ENCODE peak calls at places on chromosomes 4 and X, in six cellular contexts. G, X, H, Y, A and U are unnamed samples. For H3K4me1, the result is how much of the 10 kb centered on the place peaks cover.

GRCh38 chr4:164357957-164358356 is 396.0 kb upstream of the SMIM31 start:
- DNase-seq in G (no peak), X (peak), H (no peak), Y (no peak), A (no peak), U (no peak)

GRCh38 chr4:113016377-113016776 is 33.1 kb upstream of the ANK2 start:
- DNase-seq in G (no peak), X (no peak), H (no peak), Y (no peak), A (peak), U (no peak)

GRCh38 chr4:19580090-19580489 is 671.6 kb upstream of the SLIT2 start:
- DNase-seq in G (no peak), X (no peak), H (no peak), Y (no peak), A (no peak), U (no peak)

GRCh38 chr4:85762204-85762884 is 287.4 kb downstream of the ARHGAP24 start:
- DNase-seq in G (no peak), X (no peak), H (no peak), Y (no peak), A (no peak), U (peak)

GRCh38 chrX:117429511-117429910 is 687.1 kb downstream of the KLHL13 start:
- DNase-seq in G (no peak), X (no peak), H (no peak), Y (no peak), A (no peak), U (no peak)

GRCh38 chrX:16137416-16138107 is 14.2 kb downstream of the GRPR start:
- DNase-seq in G (no peak), X (peak), H (no peak), Y (peak), A (no peak), U (no peak)

GRCh38 chr4:123481034-123481433 is 84.4 kb downstream of the SPRY1 start:
- DNase-seq in G (no peak), X (no peak), H (no peak), Y (no peak), A (no peak), U (no peak)

GRCh38 chr4:137156054-137156453 is 376.2 kb downstream of the PCDH18 start:
- DNase-seq in G (no peak), X (no peak), H (no peak), Y (no peak), A (no peak), U (no peak)

GRCh38 chr4:128354205-128354821 is 66.7 kb upstream of the PGRMC2 start:
- DNase-seq in G (peak), X (no peak), H (no peak), Y (no peak), A (peak), U (peak)

GRCh38 chrX:109874548-109874947 is 128.4 kb upstream of the TMEM164 start:
- DNase-seq in G (no peak), X (no peak), H (no peak), Y (no peak), A (no peak), U (no peak)

GRCh38 chr4:11151500-11151899 is 277.2 kb downstream of the HS3ST1 start:
- DNase-seq in G (no peak), X (no peak), H (no peak), Y (no peak), A (no peak), U (no peak)

GRCh38 chr4:11149612-11150259 is 279.0 kb downstream of the HS3ST1 start:
- DNase-seq in G (no peak), X (no peak), H (no peak), Y (no peak), A (no peak), U (no peak)

GRCh38 chr4:11152684-11153083 is 276.0 kb downstream of the HS3ST1 start:
- DNase-seq in G (no peak), X (no peak), H (peak), Y (no peak), A (no peak), U (no peak)
- H3K4me1 ChIP-seq in G (under half), X (under half), H (under half), Y (under half), A (half or more), U (under half)

GRCh38 chr4:77801260-77801608 is 17.9 kb downstream of the CNOT6L start:
- DNase-seq in G (no peak), X (no peak), H (no peak), Y (peak), A (no peak), U (no peak)

GRCh38 chr4:77800483-77801259 is 18.5 kb downstream of the CNOT6L start:
- DNase-seq in G (no peak), X (no peak), H (no peak), Y (no peak), A (no peak), U (no peak)

GRCh38 chr4:77800077-77800476 is 19.1 kb downstream of the CNOT6L start:
- DNase-seq in G (no peak), X (no peak), H (no peak), Y (no peak), A (no peak), U (no peak)

GRCh38 chr4:77804471-77804870 is 14.7 kb downstream of the CNOT6L start:
- DNase-seq in G (no peak), X (no peak), H (no peak), Y (no peak), A (no peak), U (no peak)

DNA sequence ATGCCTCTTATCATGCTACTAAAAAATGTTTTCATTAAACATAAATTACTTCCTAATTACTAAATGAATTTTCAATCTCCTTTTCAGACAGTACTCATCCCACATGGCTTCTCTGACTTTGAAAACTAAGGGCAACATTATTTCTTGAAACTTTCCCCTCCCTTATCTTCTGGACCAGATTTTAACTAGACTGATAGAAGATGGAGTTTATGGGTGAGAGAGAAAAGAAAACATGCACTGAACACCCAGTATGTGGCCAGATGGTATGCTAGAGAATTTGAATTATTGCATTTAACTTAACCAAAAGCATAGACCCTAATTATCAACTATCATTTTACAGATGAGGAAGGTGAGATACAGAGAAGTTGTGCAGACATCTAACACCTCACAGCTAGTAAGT is 16.8 kb downstream of the CNOT6L start:
- DNase-seq in G (no peak), X (no peak), H (no peak), Y (no peak), A (no peak), U (no peak)
- H3K4me1 ChIP-seq in G (under half), X (under half), H (under half), Y (under half), A (under half), U (under half)

DNA sequence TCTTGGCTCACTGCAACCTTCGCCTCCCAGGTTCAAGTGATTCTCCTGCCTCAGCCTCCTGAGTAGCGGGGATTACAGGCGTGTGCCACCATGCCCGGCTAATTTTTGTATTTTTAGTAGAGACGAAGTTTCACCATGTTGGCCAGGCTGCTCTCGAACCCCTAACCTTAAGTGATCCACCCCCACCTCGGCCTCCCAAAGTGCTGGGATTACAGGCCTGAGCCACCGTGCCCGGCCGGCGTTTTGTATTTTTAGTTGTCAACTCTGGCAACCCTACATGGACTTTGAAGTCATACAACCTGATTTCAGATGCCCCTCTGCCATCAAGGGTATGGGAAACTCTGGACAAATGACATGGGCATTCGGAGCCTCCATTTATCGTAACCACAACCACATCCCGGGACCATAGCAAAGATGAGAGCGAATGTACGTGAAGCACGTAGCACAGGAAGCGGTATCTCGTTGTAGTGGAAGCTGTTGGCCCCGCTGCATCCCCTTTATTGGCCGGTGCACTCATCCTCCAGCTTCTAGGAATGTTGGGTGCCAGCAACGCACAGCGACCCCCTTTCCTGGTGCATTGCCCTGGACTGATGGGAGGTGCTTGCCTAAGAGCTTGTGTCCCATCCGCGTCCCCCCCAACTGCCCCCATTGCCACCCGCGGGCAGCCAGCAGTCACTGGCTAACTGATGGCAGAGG is 109.2 kb downstream of the PHKA2 start:
- DNase-seq in G (peak), X (no peak), H (no peak), Y (no peak), A (no peak), U (no peak)
- H3K4me1 ChIP-seq in G (under half), X (under half), H (under half), Y (under half), A (under half), U (under half)

GRCh38 chr4:106036848-106037247 is 141.6 kb downstream of the NPNT start:
- DNase-seq in G (no peak), X (no peak), H (no peak), Y (no peak), A (no peak), U (no peak)

GRCh38 chr4:106039796-106040195 is 144.5 kb downstream of the NPNT start:
- DNase-seq in G (no peak), X (no peak), H (no peak), Y (no peak), A (no peak), U (no peak)

GRCh38 chr4:106041294-106042002 is 146.2 kb downstream of the NPNT start:
- DNase-seq in G (no peak), X (no peak), H (no peak), Y (no peak), A (no peak), U (no peak)

GRCh38 chr4:106038012-106038411 is 142.7 kb downstream of the NPNT start:
- DNase-seq in G (no peak), X (no peak), H (no peak), Y (no peak), A (no peak), U (no peak)

DNA sequence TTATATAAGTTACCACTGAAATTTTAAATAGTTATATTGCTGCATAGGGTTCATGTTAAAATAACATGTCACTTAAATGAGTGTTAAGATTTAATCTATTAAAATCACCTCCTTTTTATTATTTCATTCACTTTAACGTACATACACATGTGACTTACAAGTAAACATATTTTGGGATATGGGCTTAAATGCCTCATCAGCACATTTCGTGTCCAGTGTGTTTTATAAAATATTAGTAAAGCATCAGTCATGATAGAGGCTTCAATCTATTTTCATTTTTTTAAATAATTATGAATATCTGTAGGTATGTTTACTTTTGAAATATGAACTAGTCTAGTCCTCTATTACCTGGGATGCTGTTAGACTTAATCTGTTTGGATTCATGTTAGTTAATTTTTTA is 143.6 kb downstream of the NPNT start:
- DNase-seq in G (no peak), X (no peak), H (no peak), Y (no peak), A (no peak), U (no peak)
- H3K4me1 ChIP-seq in G (under half), X (under half), H (under half), Y (under half), A (under half), U (under half)

GRCh38 chr4:102388636-102389035 is 43.4 kb upstream of the SLC39A8 start:
- DNase-seq in G (no peak), X (no peak), H (no peak), Y (no peak), A (no peak), U (no peak)

GRCh38 chr4:102390438-102390837 is 45.2 kb upstream of the SLC39A8 start:
- DNase-seq in G (no peak), X (peak), H (no peak), Y (no peak), A (no peak), U (peak)

GRCh38 chr4:102392033-102392744 is 46.9 kb upstream of the SLC39A8 start:
- DNase-seq in G (no peak), X (no peak), H (no peak), Y (no peak), A (peak), U (no peak)

GRCh38 chr4:102386966-102387365 is 41.7 kb upstream of the SLC39A8 start:
- DNase-seq in G (no peak), X (no peak), H (no peak), Y (no peak), A (no peak), U (no peak)

DNA sequence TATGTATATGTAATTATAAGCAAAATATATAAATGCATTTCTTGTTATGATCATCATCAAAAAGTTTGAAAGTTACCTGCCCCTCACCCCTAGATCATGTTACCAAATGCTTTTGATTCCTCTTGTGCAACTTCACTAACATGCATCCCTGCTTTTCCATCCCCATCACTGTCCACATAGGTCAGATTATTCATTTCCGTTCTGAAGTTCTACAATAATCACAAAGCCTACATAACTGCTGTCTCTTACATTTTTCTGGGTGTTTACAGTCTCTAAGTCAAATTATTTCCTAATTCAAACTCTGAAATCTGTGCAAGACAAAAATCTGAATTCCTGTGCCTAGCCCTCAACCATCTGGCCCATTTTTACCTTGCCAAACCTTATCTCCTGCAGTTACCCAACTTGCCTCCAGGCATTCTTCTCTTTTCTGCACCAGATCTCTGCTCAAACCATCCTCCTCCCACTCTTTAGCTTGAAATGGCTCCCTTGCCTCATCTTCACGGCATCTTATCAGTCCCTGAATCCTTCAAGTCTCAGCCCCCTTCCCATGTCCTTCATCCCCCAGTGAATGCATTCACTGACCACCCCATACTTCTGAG is 42.4 kb upstream of the SLC39A8 start:
- DNase-seq in G (no peak), X (no peak), H (no peak), Y (no peak), A (peak), U (no peak)
- H3K4me1 ChIP-seq in G (under half), X (under half), H (under half), Y (under half), A (under half), U (under half)

GRCh38 chr4:8208565-8208964 is 9.5 kb downstream of the SH3TC1 start:
- DNase-seq in G (no peak), X (no peak), H (no peak), Y (no peak), A (no peak), U (no peak)
- H3K4me1 ChIP-seq in G (under half), X (under half), H (under half), Y (under half), A (under half), U (under half)

GRCh38 chr4:114512595-114513295 is 85.9 kb upstream of the UGT8 start:
- DNase-seq in G (no peak), X (no peak), H (no peak), Y (no peak), A (no peak), U (no peak)

GRCh38 chr4:114509340-114509739 is 89.3 kb upstream of the UGT8 start:
- DNase-seq in G (no peak), X (no peak), H (no peak), Y (no peak), A (no peak), U (no peak)
- H3K4me1 ChIP-seq in G (under half), X (under half), H (under half), Y (under half), A (under half), U (under half)

GRCh38 chr4:142141201-142141600 is 504.8 kb downstream of the IL15 start:
- DNase-seq in G (no peak), X (no peak), H (no peak), Y (no peak), A (no peak), U (no peak)
- H3K4me1 ChIP-seq in G (under half), X (under half), H (under half), Y (under half), A (under half), U (under half)

GRCh38 chr4:135741583-135741982 is 1540.0 kb upstream of the PABPC4L start:
- DNase-seq in G (no peak), X (no peak), H (no peak), Y (no peak), A (peak), U (no peak)
- H3K4me1 ChIP-seq in G (under half), X (under half), H (under half), Y (under half), A (under half), U (under half)